ENCODE peak calls at places on chromosome 3, in eight cellular contexts. One of them, this sample, is unnamed.

GRCh38 chr3:64687781-64688515 is at the start of gene ADAMTS9:
- DNase-seq in stimulated activated CD4-positive, alpha-beta T cell treated with anti-CD3 and anti-CD28 coated beads, Interleukin-4, amount 100 ng/mL, for 48 hours: no peak
- DNase-seq in neural crest cell: peak
- DNase-seq in sciatic nerve: peak
- DNase-seq in T-cell: no peak
- DNase-seq in activated CD4-positive, alpha-beta T cell treated with anti-CD3 and anti-CD28 coated beads, Interleukin-2, amount 10 ng/mL, durations not matched to agents 7 days and 5 days: no peak
- DNase-seq in activated T-cell treated with anti-CD3 and anti-CD28 coated beads, Interleukin-2, amount 50 U/mL, for 72 hours: no peak
- DNase-seq in activated T-helper 1 cell treated with Interleukin-2 at 50 U/mL for 16 hours: no peak
- DNase-seq in this sample: no peak

GRCh38 chr3:173584834-173585831 is 187.6 kb downstream of the NLGN1 start:
- DNase-seq in stimulated activated CD4-positive, alpha-beta T cell treated with anti-CD3 and anti-CD28 coated beads, Interleukin-4, amount 100 ng/mL, for 48 hours: no peak
- DNase-seq in neural crest cell: peak
- DNase-seq in sciatic nerve: peak
- DNase-seq in T-cell: no peak
- DNase-seq in activated CD4-positive, alpha-beta T cell treated with anti-CD3 and anti-CD28 coated beads, Interleukin-2, amount 10 ng/mL, durations not matched to agents 7 days and 5 days: no peak
- DNase-seq in activated T-cell treated with anti-CD3 and anti-CD28 coated beads, Interleukin-2, amount 50 U/mL, for 72 hours: no peak
- DNase-seq in activated T-helper 1 cell treated with Interleukin-2 at 50 U/mL for 16 hours: no peak
- DNase-seq in this sample: no peak

GRCh38 chr3:46908294-46908985 is 30.9 kb downstream of the PTH1R start:
- DNase-seq in stimulated activated CD4-positive, alpha-beta T cell treated with anti-CD3 and anti-CD28 coated beads, Interleukin-4, amount 100 ng/mL, for 48 hours: no peak
- DNase-seq in neural crest cell: no peak
- DNase-seq in sciatic nerve: no peak
- DNase-seq in T-cell: no peak
- DNase-seq in activated CD4-positive, alpha-beta T cell treated with anti-CD3 and anti-CD28 coated beads, Interleukin-2, amount 10 ng/mL, durations not matched to agents 7 days and 5 days: no peak
- DNase-seq in activated T-cell treated with anti-CD3 and anti-CD28 coated beads, Interleukin-2, amount 50 U/mL, for 72 hours: no peak
- DNase-seq in activated T-helper 1 cell treated with Interleukin-2 at 50 U/mL for 16 hours: no peak
- DNase-seq in this sample: no peak

GRCh38 chr3:181722156-181722555 is 10.4 kb downstream of the SOX2 start:
- DNase-seq in stimulated activated CD4-positive, alpha-beta T cell treated with anti-CD3 and anti-CD28 coated beads, Interleukin-4, amount 100 ng/mL, for 48 hours: no peak
- DNase-seq in neural crest cell: no peak
- DNase-seq in sciatic nerve: no peak
- DNase-seq in T-cell: no peak
- DNase-seq in activated CD4-positive, alpha-beta T cell treated with anti-CD3 and anti-CD28 coated beads, Interleukin-2, amount 10 ng/mL, durations not matched to agents 7 days and 5 days: no peak
- DNase-seq in activated T-cell treated with anti-CD3 and anti-CD28 coated beads, Interleukin-2, amount 50 U/mL, for 72 hours: no peak
- DNase-seq in activated T-helper 1 cell treated with Interleukin-2 at 50 U/mL for 16 hours: no peak
- DNase-seq in this sample: no peak

GRCh38 chr3:9091811-9092210 is 128.5 kb upstream of the RAD18 start:
- DNase-seq in stimulated activated CD4-positive, alpha-beta T cell treated with anti-CD3 and anti-CD28 coated beads, Interleukin-4, amount 100 ng/mL, for 48 hours: no peak
- DNase-seq in neural crest cell: no peak
- DNase-seq in sciatic nerve: no peak
- DNase-seq in T-cell: no peak
- DNase-seq in activated CD4-positive, alpha-beta T cell treated with anti-CD3 and anti-CD28 coated beads, Interleukin-2, amount 10 ng/mL, durations not matched to agents 7 days and 5 days: no peak
- DNase-seq in activated T-cell treated with anti-CD3 and anti-CD28 coated beads, Interleukin-2, amount 50 U/mL, for 72 hours: no peak
- DNase-seq in activated T-helper 1 cell treated with Interleukin-2 at 50 U/mL for 16 hours: no peak
- DNase-seq in this sample: no peak

GRCh38 chr3:19149388-19149787 is 1.1 kb downstream of the KCNH8 start:
- DNase-seq in stimulated activated CD4-positive, alpha-beta T cell treated with anti-CD3 and anti-CD28 coated beads, Interleukin-4, amount 100 ng/mL, for 48 hours: no peak
- DNase-seq in neural crest cell: peak
- DNase-seq in sciatic nerve: no peak
- DNase-seq in T-cell: no peak
- DNase-seq in activated CD4-positive, alpha-beta T cell treated with anti-CD3 and anti-CD28 coated beads, Interleukin-2, amount 10 ng/mL, durations not matched to agents 7 days and 5 days: peak
- DNase-seq in activated T-cell treated with anti-CD3 and anti-CD28 coated beads, Interleukin-2, amount 50 U/mL, for 72 hours: peak
- DNase-seq in activated T-helper 1 cell treated with Interleukin-2 at 50 U/mL for 16 hours: no peak
- DNase-seq in this sample: no peak

GRCh38 chr3:119294402-119294888 is 262 bp downstream of the ARHGAP31 start:
- DNase-seq in stimulated activated CD4-positive, alpha-beta T cell treated with anti-CD3 and anti-CD28 coated beads, Interleukin-4, amount 100 ng/mL, for 48 hours: peak
- DNase-seq in neural crest cell: peak
- DNase-seq in sciatic nerve: peak
- DNase-seq in T-cell: peak
- DNase-seq in activated CD4-positive, alpha-beta T cell treated with anti-CD3 and anti-CD28 coated beads, Interleukin-2, amount 10 ng/mL, durations not matched to agents 7 days and 5 days: peak
- DNase-seq in activated T-cell treated with anti-CD3 and anti-CD28 coated beads, Interleukin-2, amount 50 U/mL, for 72 hours: peak
- DNase-seq in activated T-helper 1 cell treated with Interleukin-2 at 50 U/mL for 16 hours: peak
- DNase-seq in this sample: peak

GRCh38 chr3:188259611-188260010 is 105.7 kb downstream of the LPP start:
- DNase-seq in stimulated activated CD4-positive, alpha-beta T cell treated with anti-CD3 and anti-CD28 coated beads, Interleukin-4, amount 100 ng/mL, for 48 hours: no peak
- DNase-seq in neural crest cell: no peak
- DNase-seq in sciatic nerve: no peak
- DNase-seq in T-cell: no peak
- DNase-seq in activated CD4-positive, alpha-beta T cell treated with anti-CD3 and anti-CD28 coated beads, Interleukin-2, amount 10 ng/mL, durations not matched to agents 7 days and 5 days: no peak
- DNase-seq in activated T-cell treated with anti-CD3 and anti-CD28 coated beads, Interleukin-2, amount 50 U/mL, for 72 hours: no peak
- DNase-seq in activated T-helper 1 cell treated with Interleukin-2 at 50 U/mL for 16 hours: no peak
- DNase-seq in this sample: no peak

GRCh38 chr3:148800414-148800813 is 27.2 kb upstream of the CPB1 start:
- DNase-seq in stimulated activated CD4-positive, alpha-beta T cell treated with anti-CD3 and anti-CD28 coated beads, Interleukin-4, amount 100 ng/mL, for 48 hours: no peak
- DNase-seq in neural crest cell: no peak
- DNase-seq in sciatic nerve: no peak
- DNase-seq in T-cell: no peak
- DNase-seq in activated CD4-positive, alpha-beta T cell treated with anti-CD3 and anti-CD28 coated beads, Interleukin-2, amount 10 ng/mL, durations not matched to agents 7 days and 5 days: no peak
- DNase-seq in activated T-cell treated with anti-CD3 and anti-CD28 coated beads, Interleukin-2, amount 50 U/mL, for 72 hours: no peak
- DNase-seq in activated T-helper 1 cell treated with Interleukin-2 at 50 U/mL for 16 hours: no peak
- DNase-seq in this sample: no peak

GRCh38 chr3:40782086-40782721 is 257.4 kb downstream of the ZNF621 start:
- DNase-seq in stimulated activated CD4-positive, alpha-beta T cell treated with anti-CD3 and anti-CD28 coated beads, Interleukin-4, amount 100 ng/mL, for 48 hours: no peak
- DNase-seq in neural crest cell: no peak
- DNase-seq in sciatic nerve: no peak
- DNase-seq in T-cell: no peak
- DNase-seq in activated CD4-positive, alpha-beta T cell treated with anti-CD3 and anti-CD28 coated beads, Interleukin-2, amount 10 ng/mL, durations not matched to agents 7 days and 5 days: no peak
- DNase-seq in activated T-cell treated with anti-CD3 and anti-CD28 coated beads, Interleukin-2, amount 50 U/mL, for 72 hours: no peak
- DNase-seq in activated T-helper 1 cell treated with Interleukin-2 at 50 U/mL for 16 hours: no peak
- DNase-seq in this sample: no peak

GRCh38 chr3:148707596-148708386 is 10.1 kb downstream of the AGTR1 start:
- DNase-seq in stimulated activated CD4-positive, alpha-beta T cell treated with anti-CD3 and anti-CD28 coated beads, Interleukin-4, amount 100 ng/mL, for 48 hours: no peak
- DNase-seq in neural crest cell: no peak
- DNase-seq in sciatic nerve: no peak
- DNase-seq in T-cell: no peak
- DNase-seq in activated CD4-positive, alpha-beta T cell treated with anti-CD3 and anti-CD28 coated beads, Interleukin-2, amount 10 ng/mL, durations not matched to agents 7 days and 5 days: no peak
- DNase-seq in activated T-cell treated with anti-CD3 and anti-CD28 coated beads, Interleukin-2, amount 50 U/mL, for 72 hours: no peak
- DNase-seq in activated T-helper 1 cell treated with Interleukin-2 at 50 U/mL for 16 hours: no peak
- DNase-seq in this sample: no peak

GRCh38 chr3:74353039-74353438 is 261.4 kb downstream of the CNTN3 start:
- DNase-seq in stimulated activated CD4-positive, alpha-beta T cell treated with anti-CD3 and anti-CD28 coated beads, Interleukin-4, amount 100 ng/mL, for 48 hours: no peak
- DNase-seq in neural crest cell: no peak
- DNase-seq in sciatic nerve: no peak
- DNase-seq in T-cell: no peak
- DNase-seq in activated CD4-positive, alpha-beta T cell treated with anti-CD3 and anti-CD28 coated beads, Interleukin-2, amount 10 ng/mL, durations not matched to agents 7 days and 5 days: no peak
- DNase-seq in activated T-cell treated with anti-CD3 and anti-CD28 coated beads, Interleukin-2, amount 50 U/mL, for 72 hours: no peak
- DNase-seq in activated T-helper 1 cell treated with Interleukin-2 at 50 U/mL for 16 hours: no peak
- DNase-seq in this sample: no peak

GRCh38 chr3:185796431-185797107 is 28.3 kb downstream of the IGF2BP2 start:
- DNase-seq in stimulated activated CD4-positive, alpha-beta T cell treated with anti-CD3 and anti-CD28 coated beads, Interleukin-4, amount 100 ng/mL, for 48 hours: no peak
- DNase-seq in neural crest cell: no peak
- DNase-seq in sciatic nerve: no peak
- DNase-seq in T-cell: no peak
- DNase-seq in activated CD4-positive, alpha-beta T cell treated with anti-CD3 and anti-CD28 coated beads, Interleukin-2, amount 10 ng/mL, durations not matched to agents 7 days and 5 days: no peak
- DNase-seq in activated T-cell treated with anti-CD3 and anti-CD28 coated beads, Interleukin-2, amount 50 U/mL, for 72 hours: no peak
- DNase-seq in activated T-helper 1 cell treated with Interleukin-2 at 50 U/mL for 16 hours: no peak
- DNase-seq in this sample: no peak

GRCh38 chr3:13795816-13796215 is 84.1 kb downstream of the WNT7A start:
- DNase-seq in stimulated activated CD4-positive, alpha-beta T cell treated with anti-CD3 and anti-CD28 coated beads, Interleukin-4, amount 100 ng/mL, for 48 hours: no peak
- DNase-seq in neural crest cell: no peak
- DNase-seq in sciatic nerve: no peak
- DNase-seq in T-cell: no peak
- DNase-seq in activated CD4-positive, alpha-beta T cell treated with anti-CD3 and anti-CD28 coated beads, Interleukin-2, amount 10 ng/mL, durations not matched to agents 7 days and 5 days: no peak
- DNase-seq in activated T-cell treated with anti-CD3 and anti-CD28 coated beads, Interleukin-2, amount 50 U/mL, for 72 hours: no peak
- DNase-seq in activated T-helper 1 cell treated with Interleukin-2 at 50 U/mL for 16 hours: no peak
- DNase-seq in this sample: no peak

GRCh38 chr3:16302082-16302631 is 37.1 kb downstream of the OXNAD1 start:
- DNase-seq in stimulated activated CD4-positive, alpha-beta T cell treated with anti-CD3 and anti-CD28 coated beads, Interleukin-4, amount 100 ng/mL, for 48 hours: no peak
- DNase-seq in neural crest cell: no peak
- DNase-seq in sciatic nerve: no peak
- DNase-seq in T-cell: no peak
- DNase-seq in activated CD4-positive, alpha-beta T cell treated with anti-CD3 and anti-CD28 coated beads, Interleukin-2, amount 10 ng/mL, durations not matched to agents 7 days and 5 days: no peak
- DNase-seq in activated T-cell treated with anti-CD3 and anti-CD28 coated beads, Interleukin-2, amount 50 U/mL, for 72 hours: no peak
- DNase-seq in activated T-helper 1 cell treated with Interleukin-2 at 50 U/mL for 16 hours: no peak
- DNase-seq in this sample: no peak

GRCh38 chr3:153096611-153097200 is 65.3 kb upstream of the RAP2B start:
- DNase-seq in stimulated activated CD4-positive, alpha-beta T cell treated with anti-CD3 and anti-CD28 coated beads, Interleukin-4, amount 100 ng/mL, for 48 hours: no peak
- DNase-seq in neural crest cell: no peak
- DNase-seq in sciatic nerve: no peak
- DNase-seq in T-cell: no peak
- DNase-seq in activated CD4-positive, alpha-beta T cell treated with anti-CD3 and anti-CD28 coated beads, Interleukin-2, amount 10 ng/mL, durations not matched to agents 7 days and 5 days: no peak
- DNase-seq in activated T-cell treated with anti-CD3 and anti-CD28 coated beads, Interleukin-2, amount 50 U/mL, for 72 hours: no peak
- DNase-seq in activated T-helper 1 cell treated with Interleukin-2 at 50 U/mL for 16 hours: no peak
- DNase-seq in this sample: no peak

GRCh38 chr3:171566803-171567422 is 106.7 kb upstream of the TNIK start:
- DNase-seq in stimulated activated CD4-positive, alpha-beta T cell treated with anti-CD3 and anti-CD28 coated beads, Interleukin-4, amount 100 ng/mL, for 48 hours: no peak
- DNase-seq in neural crest cell: no peak
- DNase-seq in sciatic nerve: no peak
- DNase-seq in T-cell: no peak
- DNase-seq in activated CD4-positive, alpha-beta T cell treated with anti-CD3 and anti-CD28 coated beads, Interleukin-2, amount 10 ng/mL, durations not matched to agents 7 days and 5 days: peak
- DNase-seq in activated T-cell treated with anti-CD3 and anti-CD28 coated beads, Interleukin-2, amount 50 U/mL, for 72 hours: no peak
- DNase-seq in activated T-helper 1 cell treated with Interleukin-2 at 50 U/mL for 16 hours: no peak
- DNase-seq in this sample: no peak

GRCh38 chr3:171846594-171846993 is 3.4 kb downstream of the TMEM212 start:
- DNase-seq in stimulated activated CD4-positive, alpha-beta T cell treated with anti-CD3 and anti-CD28 coated beads, Interleukin-4, amount 100 ng/mL, for 48 hours: no peak
- DNase-seq in neural crest cell: no peak
- DNase-seq in sciatic nerve: no peak
- DNase-seq in T-cell: no peak
- DNase-seq in activated CD4-positive, alpha-beta T cell treated with anti-CD3 and anti-CD28 coated beads, Interleukin-2, amount 10 ng/mL, durations not matched to agents 7 days and 5 days: peak
- DNase-seq in activated T-cell treated with anti-CD3 and anti-CD28 coated beads, Interleukin-2, amount 50 U/mL, for 72 hours: peak
- DNase-seq in activated T-helper 1 cell treated with Interleukin-2 at 50 U/mL for 16 hours: no peak
- DNase-seq in this sample: no peak

GRCh38 chr3:23668430-23668904 is 137.3 kb upstream of the UBE2E1 start:
- DNase-seq in stimulated activated CD4-positive, alpha-beta T cell treated with anti-CD3 and anti-CD28 coated beads, Interleukin-4, amount 100 ng/mL, for 48 hours: no peak
- DNase-seq in neural crest cell: no peak
- DNase-seq in sciatic nerve: no peak
- DNase-seq in T-cell: no peak
- DNase-seq in activated CD4-positive, alpha-beta T cell treated with anti-CD3 and anti-CD28 coated beads, Interleukin-2, amount 10 ng/mL, durations not matched to agents 7 days and 5 days: no peak
- DNase-seq in activated T-cell treated with anti-CD3 and anti-CD28 coated beads, Interleukin-2, amount 50 U/mL, for 72 hours: no peak
- DNase-seq in activated T-helper 1 cell treated with Interleukin-2 at 50 U/mL for 16 hours: no peak
- DNase-seq in this sample: no peak

GRCh38 chr3:134815519-134815918 is 20.5 kb downstream of the EPHB1 start:
- DNase-seq in stimulated activated CD4-positive, alpha-beta T cell treated with anti-CD3 and anti-CD28 coated beads, Interleukin-4, amount 100 ng/mL, for 48 hours: no peak
- DNase-seq in neural crest cell: no peak
- DNase-seq in sciatic nerve: no peak
- DNase-seq in T-cell: no peak
- DNase-seq in activated CD4-positive, alpha-beta T cell treated with anti-CD3 and anti-CD28 coated beads, Interleukin-2, amount 10 ng/mL, durations not matched to agents 7 days and 5 days: no peak
- DNase-seq in activated T-cell treated with anti-CD3 and anti-CD28 coated beads, Interleukin-2, amount 50 U/mL, for 72 hours: no peak
- DNase-seq in activated T-helper 1 cell treated with Interleukin-2 at 50 U/mL for 16 hours: no peak
- DNase-seq in this sample: no peak

This sample was measured in GM12892.